ENCODE peak calls at places on chromosomes 4 and X, in seven cellular contexts. One of them, this sample, is unnamed.

GRCh38 chr4:74157116-74157742 is 689 bp upstream of the MTHFD2L start:
- DNase-seq in NCI-H1105 treated with DMSO at 0.1 percent for 48 hours: no peak
- DNase-seq in NCI-H1417: no peak
- DNase-seq in G401: no peak
- DNase-seq in epithelial cell of prostate: no peak
- DNase-seq in germinal center: no peak
- DNase-seq in AG09309: no peak
- DNase-seq in this sample: no peak

GRCh38 chrX:17631647-17632046 is 105.6 kb upstream of the SCML1 start:
- DNase-seq in NCI-H1105 treated with DMSO at 0.1 percent for 48 hours: no peak
- DNase-seq in NCI-H1417: no peak
- DNase-seq in G401: no peak
- DNase-seq in epithelial cell of prostate: no peak
- DNase-seq in germinal center: no peak
- DNase-seq in AG09309: no peak
- DNase-seq in this sample: no peak

GRCh38 chr4:105859233-105859632 is 36.0 kb upstream of the NPNT start:
- DNase-seq in NCI-H1105 treated with DMSO at 0.1 percent for 48 hours: no peak
- DNase-seq in NCI-H1417: no peak
- DNase-seq in G401: no peak
- DNase-seq in epithelial cell of prostate: peak
- DNase-seq in germinal center: no peak
- DNase-seq in AG09309: peak
- DNase-seq in this sample: no peak

GRCh38 chr4:112520598-112521122 is 4.7 kb upstream of the NEUROG2 start:
- DNase-seq in NCI-H1105 treated with DMSO at 0.1 percent for 48 hours: no peak
- DNase-seq in NCI-H1417: no peak
- DNase-seq in G401: no peak
- DNase-seq in epithelial cell of prostate: no peak
- DNase-seq in germinal center: no peak
- DNase-seq in AG09309: no peak
- DNase-seq in this sample: no peak

GRCh38 chr4:9931196-9931595 is 90.1 kb downstream of the SLC2A9 start:
- DNase-seq in NCI-H1105 treated with DMSO at 0.1 percent for 48 hours: no peak
- DNase-seq in NCI-H1417: no peak
- DNase-seq in G401: peak
- DNase-seq in epithelial cell of prostate: no peak
- DNase-seq in germinal center: no peak
- DNase-seq in AG09309: no peak
- DNase-seq in this sample: no peak

GRCh38 chrX:70455366-70456202 is 10.9 kb downstream of the DLG3 start:
- DNase-seq in NCI-H1105 treated with DMSO at 0.1 percent for 48 hours: peak
- DNase-seq in NCI-H1417: peak
- DNase-seq in G401: peak
- DNase-seq in epithelial cell of prostate: no peak
- DNase-seq in germinal center: no peak
- DNase-seq in AG09309: no peak
- DNase-seq in this sample: no peak

GRCh38 chrX:15930585-15930984 is 76.0 kb upstream of the AP1S2 start:
- DNase-seq in NCI-H1105 treated with DMSO at 0.1 percent for 48 hours: peak
- DNase-seq in NCI-H1417: peak
- DNase-seq in G401: no peak
- DNase-seq in epithelial cell of prostate: no peak
- DNase-seq in germinal center: no peak
- DNase-seq in AG09309: peak
- DNase-seq in this sample: no peak

GRCh38 chrX:103211012-103211715 is 3.7 kb upstream of the BEX4 start:
- DNase-seq in NCI-H1105 treated with DMSO at 0.1 percent for 48 hours: peak
- DNase-seq in NCI-H1417: peak
- DNase-seq in G401: peak
- DNase-seq in epithelial cell of prostate: no peak
- DNase-seq in germinal center: peak
- DNase-seq in AG09309: no peak
- DNase-seq in this sample: peak

GRCh38 chrX:65598559-65599147 is 64.1 kb upstream of the LAS1L start:
- DNase-seq in NCI-H1105 treated with DMSO at 0.1 percent for 48 hours: no peak
- DNase-seq in NCI-H1417: no peak
- DNase-seq in G401: no peak
- DNase-seq in epithelial cell of prostate: no peak
- DNase-seq in germinal center: no peak
- DNase-seq in AG09309: no peak
- DNase-seq in this sample: no peak

GRCh38 chr4:67161311-67161710 is 384.0 kb downstream of the CENPC start:
- DNase-seq in NCI-H1105 treated with DMSO at 0.1 percent for 48 hours: no peak
- DNase-seq in NCI-H1417: no peak
- DNase-seq in G401: no peak
- DNase-seq in epithelial cell of prostate: no peak
- DNase-seq in germinal center: no peak
- DNase-seq in AG09309: no peak
- DNase-seq in this sample: no peak

GRCh38 chrX:45006002-45006800 is 133.2 kb downstream of the KDM6A start:
- DNase-seq in NCI-H1105 treated with DMSO at 0.1 percent for 48 hours: no peak
- DNase-seq in NCI-H1417: no peak
- DNase-seq in G401: no peak
- DNase-seq in epithelial cell of prostate: no peak
- DNase-seq in germinal center: no peak
- DNase-seq in AG09309: no peak
- DNase-seq in this sample: no peak

GRCh38 chrX:71163010-71163409 is 18.4 kb downstream of the NLGN3 start:
- DNase-seq in NCI-H1105 treated with DMSO at 0.1 percent for 48 hours: no peak
- DNase-seq in NCI-H1417: peak
- DNase-seq in G401: peak
- DNase-seq in epithelial cell of prostate: no peak
- DNase-seq in germinal center: no peak
- DNase-seq in AG09309: no peak
- DNase-seq in this sample: no peak

GRCh38 chr4:140047781-140048180 is 106.2 kb downstream of the MAML3 start:
- DNase-seq in NCI-H1105 treated with DMSO at 0.1 percent for 48 hours: no peak
- DNase-seq in NCI-H1417: no peak
- DNase-seq in G401: no peak
- DNase-seq in epithelial cell of prostate: no peak
- DNase-seq in germinal center: no peak
- DNase-seq in AG09309: no peak
- DNase-seq in this sample: no peak

GRCh38 chrX:130110379-130111219 is at the start of gene ELF4:
- DNase-seq in NCI-H1105 treated with DMSO at 0.1 percent for 48 hours: peak
- DNase-seq in NCI-H1417: peak
- DNase-seq in G401: no peak
- DNase-seq in epithelial cell of prostate: no peak
- DNase-seq in germinal center: peak
- DNase-seq in AG09309: no peak
- DNase-seq in this sample: peak

GRCh38 chr4:169934794-169935400 is 91.3 kb downstream of the MFAP3L start:
- DNase-seq in NCI-H1105 treated with DMSO at 0.1 percent for 48 hours: no peak
- DNase-seq in NCI-H1417: no peak
- DNase-seq in G401: no peak
- DNase-seq in epithelial cell of prostate: no peak
- DNase-seq in germinal center: no peak
- DNase-seq in AG09309: no peak
- DNase-seq in this sample: no peak

GRCh38 chr4:10677796-10678497 is 6.6 kb downstream of the CLNK start:
- DNase-seq in NCI-H1105 treated with DMSO at 0.1 percent for 48 hours: no peak
- DNase-seq in NCI-H1417: no peak
- DNase-seq in G401: peak
- DNase-seq in epithelial cell of prostate: no peak
- DNase-seq in germinal center: no peak
- DNase-seq in AG09309: no peak
- DNase-seq in this sample: no peak

GRCh38 chr4:10159671-10160070 is 43.1 kb upstream of the WDR1 start:
- DNase-seq in NCI-H1105 treated with DMSO at 0.1 percent for 48 hours: no peak
- DNase-seq in NCI-H1417: no peak
- DNase-seq in G401: no peak
- DNase-seq in epithelial cell of prostate: no peak
- DNase-seq in germinal center: no peak
- DNase-seq in AG09309: no peak
- DNase-seq in this sample: no peak

GRCh38 chrX:115226929-115227328 is 7.0 kb downstream of the LRCH2 start:
- DNase-seq in NCI-H1105 treated with DMSO at 0.1 percent for 48 hours: peak
- DNase-seq in NCI-H1417: peak
- DNase-seq in G401: peak
- DNase-seq in epithelial cell of prostate: no peak
- DNase-seq in germinal center: no peak
- DNase-seq in AG09309: peak
- DNase-seq in this sample: no peak

GRCh38 chrX:6159468-6159867 is 69.2 kb downstream of the NLGN4X start:
- DNase-seq in NCI-H1105 treated with DMSO at 0.1 percent for 48 hours: no peak
- DNase-seq in NCI-H1417: no peak
- DNase-seq in G401: peak
- DNase-seq in epithelial cell of prostate: no peak
- DNase-seq in germinal center: no peak
- DNase-seq in AG09309: no peak
- DNase-seq in this sample: no peak

GRCh38 chr4:4377683-4378082 is 9.2 kb upstream of the NSG1 start:
- DNase-seq in NCI-H1105 treated with DMSO at 0.1 percent for 48 hours: no peak
- DNase-seq in NCI-H1417: no peak
- DNase-seq in G401: no peak
- DNase-seq in epithelial cell of prostate: no peak
- DNase-seq in germinal center: no peak
- DNase-seq in AG09309: no peak
- DNase-seq in this sample: no peak

GRCh38 chr4:19492611-19493010 is 759.1 kb upstream of the SLIT2 start:
- DNase-seq in NCI-H1105 treated with DMSO at 0.1 percent for 48 hours: no peak
- DNase-seq in NCI-H1417: no peak
- DNase-seq in G401: no peak
- DNase-seq in epithelial cell of prostate: no peak
- DNase-seq in germinal center: no peak
- DNase-seq in AG09309: peak
- DNase-seq in this sample: no peak

GRCh38 chrX:153627675-153628111 is 19.3 kb upstream of the DUSP9 start:
- DNase-seq in NCI-H1105 treated with DMSO at 0.1 percent for 48 hours: no peak
- DNase-seq in NCI-H1417: peak
- DNase-seq in G401: no peak
- DNase-seq in epithelial cell of prostate: no peak
- DNase-seq in germinal center: no peak
- DNase-seq in AG09309: no peak
- DNase-seq in this sample: no peak

GRCh38 chr4:183444953-183445543 is 612 bp downstream of the CDKN2AIP start:
- DNase-seq in NCI-H1105 treated with DMSO at 0.1 percent for 48 hours: peak
- DNase-seq in NCI-H1417: peak
- DNase-seq in G401: no peak
- DNase-seq in epithelial cell of prostate: no peak
- DNase-seq in germinal center: peak
- DNase-seq in AG09309: no peak
- DNase-seq in this sample: peak

GRCh38 chr4:56315041-56315440 is 72.2 kb downstream of the AASDH start:
- DNase-seq in NCI-H1105 treated with DMSO at 0.1 percent for 48 hours: no peak
- DNase-seq in NCI-H1417: no peak
- DNase-seq in G401: no peak
- DNase-seq in epithelial cell of prostate: no peak
- DNase-seq in germinal center: no peak
- DNase-seq in AG09309: no peak
- DNase-seq in this sample: no peak

GRCh38 chrX:16429391-16429790 is 220.6 kb upstream of the S100G start:
- DNase-seq in NCI-H1105 treated with DMSO at 0.1 percent for 48 hours: no peak
- DNase-seq in NCI-H1417: no peak
- DNase-seq in G401: no peak
- DNase-seq in epithelial cell of prostate: no peak
- DNase-seq in germinal center: no peak
- DNase-seq in AG09309: no peak
- DNase-seq in this sample: no peak

GRCh38 chr4:79663157-79663556 is 255.1 kb upstream of the GK2 start:
- DNase-seq in NCI-H1105 treated with DMSO at 0.1 percent for 48 hours: no peak
- DNase-seq in NCI-H1417: no peak
- DNase-seq in G401: no peak
- DNase-seq in epithelial cell of prostate: no peak
- DNase-seq in germinal center: no peak
- DNase-seq in AG09309: no peak
- DNase-seq in this sample: no peak

GRCh38 chrX:112967341-112967740 is 126.7 kb upstream of the AMOT start:
- DNase-seq in NCI-H1105 treated with DMSO at 0.1 percent for 48 hours: no peak
- DNase-seq in NCI-H1417: no peak
- DNase-seq in G401: no peak
- DNase-seq in epithelial cell of prostate: peak
- DNase-seq in germinal center: no peak
- DNase-seq in AG09309: no peak
- DNase-seq in this sample: no peak

GRCh38 chr4:112082954-112083586 is 62.2 kb upstream of the FAM241A start:
- DNase-seq in NCI-H1105 treated with DMSO at 0.1 percent for 48 hours: no peak
- DNase-seq in NCI-H1417: no peak
- DNase-seq in G401: no peak
- DNase-seq in epithelial cell of prostate: peak
- DNase-seq in germinal center: no peak
- DNase-seq in AG09309: no peak
- DNase-seq in this sample: no peak

GRCh38 chr4:81839347-81840042 is 367.8 kb upstream of the RASGEF1B start:
- DNase-seq in NCI-H1105 treated with DMSO at 0.1 percent for 48 hours: peak
- DNase-seq in NCI-H1417: peak
- DNase-seq in G401: no peak
- DNase-seq in epithelial cell of prostate: no peak
- DNase-seq in germinal center: no peak
- DNase-seq in AG09309: no peak
- DNase-seq in this sample: no peak

GRCh38 chr4:88276952-88277710 is 7.2 kb downstream of the PPM1K start:
- DNase-seq in NCI-H1105 treated with DMSO at 0.1 percent for 48 hours: no peak
- DNase-seq in NCI-H1417: no peak
- DNase-seq in G401: no peak
- DNase-seq in epithelial cell of prostate: no peak
- DNase-seq in germinal center: no peak
- DNase-seq in AG09309: no peak
- DNase-seq in this sample: no peak

GRCh38 chr4:5751918-5752802 is 41.2 kb downstream of the EVC start:
- DNase-seq in NCI-H1105 treated with DMSO at 0.1 percent for 48 hours: no peak
- DNase-seq in NCI-H1417: no peak
- DNase-seq in G401: no peak
- DNase-seq in epithelial cell of prostate: no peak
- DNase-seq in germinal center: no peak
- DNase-seq in AG09309: no peak
- DNase-seq in this sample: no peak

GRCh38 chr4:30511751-30512150 is 208.4 kb upstream of the PCDH7 start:
- DNase-seq in NCI-H1105 treated with DMSO at 0.1 percent for 48 hours: no peak
- DNase-seq in NCI-H1417: no peak
- DNase-seq in G401: no peak
- DNase-seq in epithelial cell of prostate: no peak
- DNase-seq in germinal center: no peak
- DNase-seq in AG09309: no peak
- DNase-seq in this sample: no peak

GRCh38 chr4:23169598-23170311 is 477.0 kb downstream of the GBA3 start:
- DNase-seq in NCI-H1105 treated with DMSO at 0.1 percent for 48 hours: no peak
- DNase-seq in NCI-H1417: peak
- DNase-seq in G401: no peak
- DNase-seq in epithelial cell of prostate: no peak
- DNase-seq in germinal center: no peak
- DNase-seq in AG09309: no peak
- DNase-seq in this sample: no peak

GRCh38 chrX:10628906-10629305 is 8.5 kb upstream of the MID1 start:
- DNase-seq in NCI-H1105 treated with DMSO at 0.1 percent for 48 hours: no peak
- DNase-seq in NCI-H1417: no peak
- DNase-seq in G401: no peak
- DNase-seq in epithelial cell of prostate: no peak
- DNase-seq in germinal center: no peak
- DNase-seq in AG09309: no peak
- DNase-seq in this sample: no peak

GRCh38 chrX:39855748-39856129 is 242.0 kb downstream of the BCOR start:
- DNase-seq in NCI-H1105 treated with DMSO at 0.1 percent for 48 hours: peak
- DNase-seq in NCI-H1417: peak
- DNase-seq in G401: peak
- DNase-seq in epithelial cell of prostate: no peak
- DNase-seq in germinal center: peak
- DNase-seq in AG09309: no peak
- DNase-seq in this sample: peak

This sample was measured in AML-193.